ENCODE peak calls at places on chromosome 17, in six cellular contexts. One of them, this sample, is unnamed. For H3K4me1 and H3K27me3, the result is how much of the 10 kb centered on the place peaks cover.

GRCh38 chr17:57115916-57116315 is 30.9 kb downstream of the AKAP1 start:
- DNase-seq in stomach: no peak
- DNase-seq in MM.1S: no peak
- DNase-seq in psoas muscle: no peak
- DNase-seq in PC-3: no peak
- DNase-seq in CD4-positive, CD25-positive, alpha-beta regulatory T cell: no peak
- DNase-seq in this sample: no peak

GRCh38 chr17:42284020-42284369 is 4.3 kb upstream of the STAT5A start:
- DNase-seq in psoas muscle: peak
- DNase-seq in PC-3: no peak
- DNase-seq in stomach: no peak
- DNase-seq in MM.1S: no peak
- DNase-seq in CD4-positive, CD25-positive, alpha-beta regulatory T cell: no peak
- DNase-seq in this sample: no peak

GRCh38 chr17:81044764-81045589 is 10.0 kb downstream of the BAIAP2 start:
- DNase-seq in MM.1S: no peak
- DNase-seq in psoas muscle: peak
- DNase-seq in CD4-positive, CD25-positive, alpha-beta regulatory T cell: no peak
- DNase-seq in stomach: peak
- DNase-seq in PC-3: peak
- DNase-seq in this sample: no peak

GRCh38 chr17:37124074-37124824 is 175.5 kb downstream of the AATF start:
- DNase-seq in PC-3: no peak
- DNase-seq in CD4-positive, CD25-positive, alpha-beta regulatory T cell: no peak
- DNase-seq in stomach: no peak
- DNase-seq in psoas muscle: no peak
- DNase-seq in MM.1S: no peak
- DNase-seq in this sample: no peak

GRCh38 chr17:750431-751037 is 1.5 kb downstream of the GEMIN4 start:
- DNase-seq in CD4-positive, CD25-positive, alpha-beta regulatory T cell: no peak
- DNase-seq in PC-3: peak
- DNase-seq in psoas muscle: no peak
- DNase-seq in MM.1S: no peak
- DNase-seq in stomach: no peak
- DNase-seq in this sample: no peak

GRCh38 chr17:65220732-65221131 is 83.6 kb downstream of the RGS9 start:
- DNase-seq in psoas muscle: no peak
- DNase-seq in stomach: no peak
- DNase-seq in MM.1S: no peak
- DNase-seq in PC-3: peak
- DNase-seq in CD4-positive, CD25-positive, alpha-beta regulatory T cell: no peak
- DNase-seq in this sample: no peak

GRCh38 chr17:7081341-7082062 is 1.5 kb upstream of the CLEC10A start:
- DNase-seq in stomach: no peak
- DNase-seq in psoas muscle: peak
- DNase-seq in CD4-positive, CD25-positive, alpha-beta regulatory T cell: no peak
- DNase-seq in PC-3: no peak
- DNase-seq in MM.1S: peak
- DNase-seq in this sample: no peak

GRCh38 chr17:34378664-34379101 is 15.7 kb upstream of the CCL1 start:
- DNase-seq in MM.1S: peak
- DNase-seq in CD4-positive, CD25-positive, alpha-beta regulatory T cell: no peak
- DNase-seq in psoas muscle: no peak
- DNase-seq in PC-3: no peak
- DNase-seq in stomach: no peak
- DNase-seq in this sample: no peak

GRCh38 chr17:1643293-1643998 is 2.1 kb downstream of the SCARF1 start:
- DNase-seq in psoas muscle: peak
- DNase-seq in MM.1S: peak
- DNase-seq in CD4-positive, CD25-positive, alpha-beta regulatory T cell: peak
- DNase-seq in PC-3: peak
- DNase-seq in stomach: peak
- DNase-seq in this sample: no peak

GRCh38 chr17:70644093-70644492 is 474.8 kb downstream of the KCNJ2 start:
- DNase-seq in CD4-positive, CD25-positive, alpha-beta regulatory T cell: no peak
- DNase-seq in stomach: no peak
- DNase-seq in PC-3: no peak
- DNase-seq in psoas muscle: no peak
- DNase-seq in MM.1S: no peak
- DNase-seq in this sample: no peak

GRCh38 chr17:77615672-77616242 is 342.7 kb upstream of the TNRC6C start:
- DNase-seq in stomach: no peak
- DNase-seq in CD4-positive, CD25-positive, alpha-beta regulatory T cell: no peak
- DNase-seq in MM.1S: no peak
- DNase-seq in PC-3: no peak
- DNase-seq in psoas muscle: no peak
- DNase-seq in this sample: no peak

GRCh38 chr17:57758654-57759053 is 13.6 kb upstream of the CCDC182 start:
- DNase-seq in PC-3: no peak
- DNase-seq in psoas muscle: no peak
- DNase-seq in CD4-positive, CD25-positive, alpha-beta regulatory T cell: no peak
- DNase-seq in stomach: no peak
- DNase-seq in MM.1S: no peak
- DNase-seq in this sample: no peak

GRCh38 chr17:1188812-1189211 is 9.0 kb upstream of the ABR start:
- DNase-seq in MM.1S: no peak
- DNase-seq in PC-3: no peak
- DNase-seq in psoas muscle: peak
- DNase-seq in stomach: peak
- DNase-seq in CD4-positive, CD25-positive, alpha-beta regulatory T cell: no peak
- DNase-seq in this sample: no peak

GRCh38 chr17:72400488-72400827 is 279.6 kb downstream of the SOX9 start:
- DNase-seq in CD4-positive, CD25-positive, alpha-beta regulatory T cell: no peak
- DNase-seq in psoas muscle: no peak
- DNase-seq in stomach: no peak
- DNase-seq in MM.1S: no peak
- DNase-seq in PC-3: no peak
- DNase-seq in this sample: no peak

GRCh38 chr17:32658470-32659418 is 172.0 kb downstream of the CDK5R1 start:
- DNase-seq in PC-3: no peak
- DNase-seq in stomach: no peak
- DNase-seq in MM.1S: no peak
- DNase-seq in psoas muscle: no peak
- DNase-seq in CD4-positive, CD25-positive, alpha-beta regulatory T cell: no peak
- DNase-seq in this sample: no peak

GRCh38 chr17:28727727-28728363 is 743 bp upstream of the NEK8 start:
- DNase-seq in psoas muscle: peak
- DNase-seq in PC-3: peak
- DNase-seq in CD4-positive, CD25-positive, alpha-beta regulatory T cell: peak
- DNase-seq in MM.1S: peak
- DNase-seq in stomach: peak
- DNase-seq in this sample: no peak

GRCh38 chr17:6555331-6556120 is 829 bp downstream of the PITPNM3 start:
- DNase-seq in CD4-positive, CD25-positive, alpha-beta regulatory T cell: no peak
- DNase-seq in psoas muscle: no peak
- DNase-seq in stomach: peak
- DNase-seq in MM.1S: no peak
- DNase-seq in PC-3: peak
- DNase-seq in this sample: no peak

GRCh38 chr17:44971776-44972483 is 3.8 kb upstream of the C1QL1 start:
- DNase-seq in psoas muscle: no peak
- DNase-seq in PC-3: no peak
- DNase-seq in CD4-positive, CD25-positive, alpha-beta regulatory T cell: no peak
- DNase-seq in MM.1S: no peak
- DNase-seq in stomach: no peak
- DNase-seq in this sample: no peak

GRCh38 chr17:80036715-80037477 is 454 bp downstream of the CCDC40 start:
- DNase-seq in psoas muscle: no peak
- DNase-seq in CD4-positive, CD25-positive, alpha-beta regulatory T cell: no peak
- DNase-seq in PC-3: peak
- DNase-seq in stomach: no peak
- DNase-seq in MM.1S: no peak
- DNase-seq in this sample: no peak

GRCh38 chr17:72766761-72767356 is 325.6 kb downstream of the SLC39A11 start:
- DNase-seq in MM.1S: no peak
- DNase-seq in psoas muscle: no peak
- DNase-seq in CD4-positive, CD25-positive, alpha-beta regulatory T cell: no peak
- DNase-seq in PC-3: no peak
- DNase-seq in stomach: no peak
- DNase-seq in this sample: no peak

GRCh38 chr17:9865585-9865984 is 39.5 kb downstream of the RCVRN start:
- DNase-seq in CD4-positive, CD25-positive, alpha-beta regulatory T cell: no peak
- DNase-seq in stomach: no peak
- DNase-seq in MM.1S: no peak
- DNase-seq in PC-3: no peak
- DNase-seq in psoas muscle: no peak
- DNase-seq in this sample: no peak

GRCh38 chr17:40111221-40112128 is 10.3 kb upstream of the MSL1 start:
- DNase-seq in stomach: peak
- DNase-seq in MM.1S: peak
- DNase-seq in CD4-positive, CD25-positive, alpha-beta regulatory T cell: peak
- DNase-seq in PC-3: peak
- DNase-seq in psoas muscle: peak
- DNase-seq in this sample: no peak

GRCh38 chr17:40070895-40071719 is 8.3 kb downstream of the THRA start:
- DNase-seq in CD4-positive, CD25-positive, alpha-beta regulatory T cell: no peak
- DNase-seq in stomach: peak
- DNase-seq in PC-3: no peak
- DNase-seq in psoas muscle: peak
- DNase-seq in MM.1S: no peak
- DNase-seq in this sample: no peak

GRCh38 chr17:35079547-35079946 is 16.0 kb upstream of the RFFL start:
- DNase-seq in CD4-positive, CD25-positive, alpha-beta regulatory T cell: no peak
- DNase-seq in psoas muscle: no peak
- DNase-seq in stomach: no peak
- DNase-seq in MM.1S: no peak
- DNase-seq in PC-3: peak
- DNase-seq in this sample: no peak

GRCh38 chr17:27244481-27245223 is 49.3 kb upstream of the WSB1 start:
- DNase-seq in MM.1S: no peak
- DNase-seq in psoas muscle: peak
- DNase-seq in stomach: no peak
- DNase-seq in PC-3: peak
- DNase-seq in CD4-positive, CD25-positive, alpha-beta regulatory T cell: no peak
- DNase-seq in this sample: no peak

GRCh38 chr17:4947411-4948165 is 742 bp downstream of the PFN1 start:
- DNase-seq in stomach: peak
- DNase-seq in psoas muscle: peak
- DNase-seq in MM.1S: peak
- DNase-seq in PC-3: peak
- DNase-seq in CD4-positive, CD25-positive, alpha-beta regulatory T cell: peak
- DNase-seq in this sample: no peak

GRCh38 chr17:79042421-79043190 is 18.6 kb downstream of the C1QTNF1 start:
- DNase-seq in stomach: peak
- DNase-seq in MM.1S: peak
- DNase-seq in PC-3: peak
- DNase-seq in CD4-positive, CD25-positive, alpha-beta regulatory T cell: peak
- DNase-seq in psoas muscle: peak
- DNase-seq in this sample: peak

GRCh38 chr17:37220609-37220953 is 155.2 kb upstream of the C17orf78 start:
- DNase-seq in MM.1S: peak
- DNase-seq in PC-3: peak
- DNase-seq in psoas muscle: no peak
- DNase-seq in stomach: no peak
- DNase-seq in CD4-positive, CD25-positive, alpha-beta regulatory T cell: no peak
- DNase-seq in this sample: no peak

GRCh38 chr17:77332981-77333685 is 192.4 kb downstream of the SEC14L1 start:
- DNase-seq in MM.1S: no peak
- DNase-seq in stomach: peak
- DNase-seq in PC-3: peak
- DNase-seq in CD4-positive, CD25-positive, alpha-beta regulatory T cell: no peak
- DNase-seq in psoas muscle: no peak
- DNase-seq in this sample: no peak

DNA sequence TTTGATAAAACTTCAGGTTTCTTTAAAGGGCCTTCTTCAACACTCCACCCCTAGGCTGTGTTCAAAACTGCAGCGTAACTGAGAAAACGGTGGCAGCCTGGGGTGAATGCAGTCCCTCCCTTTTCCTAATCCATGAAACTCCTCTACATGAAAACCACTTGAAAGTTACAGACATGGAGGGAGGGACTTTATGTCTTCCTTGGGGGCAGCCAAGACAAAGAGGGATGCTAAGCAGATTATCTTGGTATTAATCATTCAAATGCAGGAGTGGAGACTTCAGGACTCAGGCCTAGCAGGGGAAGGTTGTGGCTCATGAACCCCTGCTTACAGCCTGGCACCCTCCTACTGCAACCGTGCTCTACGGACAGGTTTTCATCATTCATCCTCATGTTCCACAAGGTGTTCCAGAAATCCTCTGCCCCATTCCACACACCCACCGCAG is 46.8 kb downstream of the RNF112 start:
- DNase-seq in psoas muscle: no peak
- DNase-seq in PC-3: no peak
- DNase-seq in CD4-positive, CD25-positive, alpha-beta regulatory T cell: no peak
- DNase-seq in stomach: no peak
- DNase-seq in MM.1S: no peak
- DNase-seq in this sample: no peak
- H3K4me1 ChIP-seq in psoas muscle: under half
- H3K4me1 ChIP-seq in PC-3: under half
- H3K4me1 ChIP-seq in CD4-positive, CD25-positive, alpha-beta regulatory T cell: under half
- H3K4me1 ChIP-seq in stomach: under half
- H3K4me1 ChIP-seq in MM.1S: under half
- H3K4me1 ChIP-seq in this sample: under half

GRCh38 chr17:50047083-50047482 is 8.8 kb upstream of the ITGA3 start:
- DNase-seq in stomach: no peak
- DNase-seq in PC-3: no peak
- DNase-seq in psoas muscle: no peak
- DNase-seq in MM.1S: no peak
- DNase-seq in CD4-positive, CD25-positive, alpha-beta regulatory T cell: no peak
- DNase-seq in this sample: no peak
- H3K27ac ChIP-seq in stomach: no peak
- H3K27ac ChIP-seq in PC-3: peak
- H3K27ac ChIP-seq in psoas muscle: no peak
- H3K27ac ChIP-seq in MM.1S: no peak
- H3K27ac ChIP-seq in CD4-positive, CD25-positive, alpha-beta regulatory T cell: no peak
- H3K27ac ChIP-seq in this sample: no peak

GRCh38 chr17:68294196-68294555 is 2.9 kb downstream of the ARSG start:
- DNase-seq in psoas muscle: no peak
- DNase-seq in CD4-positive, CD25-positive, alpha-beta regulatory T cell: no peak
- DNase-seq in PC-3: no peak
- DNase-seq in stomach: no peak
- DNase-seq in MM.1S: no peak
- DNase-seq in this sample: no peak
- H3K27me3 ChIP-seq in psoas muscle: under half
- H3K27me3 ChIP-seq in CD4-positive, CD25-positive, alpha-beta regulatory T cell: under half
- H3K27me3 ChIP-seq in PC-3: under half
- H3K27me3 ChIP-seq in stomach: under half
- H3K27me3 ChIP-seq in MM.1S: under half
- H3K27me3 ChIP-seq in this sample: under half

GRCh38 chr17:17937958-17938357 is 34.2 kb downstream of the TOM1L2 start:
- DNase-seq in psoas muscle: no peak
- DNase-seq in stomach: no peak
- DNase-seq in CD4-positive, CD25-positive, alpha-beta regulatory T cell: no peak
- DNase-seq in PC-3: no peak
- DNase-seq in MM.1S: no peak
- DNase-seq in this sample: no peak

GRCh38 chr17:17938388-17939107 is 33.7 kb downstream of the TOM1L2 start:
- DNase-seq in CD4-positive, CD25-positive, alpha-beta regulatory T cell: no peak
- DNase-seq in stomach: no peak
- DNase-seq in PC-3: no peak
- DNase-seq in MM.1S: peak
- DNase-seq in psoas muscle: no peak
- DNase-seq in this sample: no peak

GRCh38 chr17:17942846-17943245 is 29.4 kb downstream of the TOM1L2 start:
- DNase-seq in psoas muscle: no peak
- DNase-seq in CD4-positive, CD25-positive, alpha-beta regulatory T cell: no peak
- DNase-seq in stomach: no peak
- DNase-seq in PC-3: peak
- DNase-seq in MM.1S: no peak
- DNase-seq in this sample: no peak

GRCh38 chr17:17941015-17941414 is 31.2 kb downstream of the TOM1L2 start:
- DNase-seq in PC-3: no peak
- DNase-seq in CD4-positive, CD25-positive, alpha-beta regulatory T cell: no peak
- DNase-seq in stomach: no peak
- DNase-seq in psoas muscle: no peak
- DNase-seq in MM.1S: no peak
- DNase-seq in this sample: no peak

GRCh38 chr17:17940451-17940911 is 31.7 kb downstream of the TOM1L2 start:
- DNase-seq in stomach: no peak
- DNase-seq in psoas muscle: no peak
- DNase-seq in MM.1S: no peak
- DNase-seq in CD4-positive, CD25-positive, alpha-beta regulatory T cell: no peak
- DNase-seq in PC-3: peak
- DNase-seq in this sample: no peak
- H3K4me1 ChIP-seq in stomach: half or more
- H3K4me1 ChIP-seq in psoas muscle: half or more
- H3K4me1 ChIP-seq in MM.1S: under half
- H3K4me1 ChIP-seq in CD4-positive, CD25-positive, alpha-beta regulatory T cell: under half
- H3K4me1 ChIP-seq in PC-3: half or more
- H3K4me1 ChIP-seq in this sample: under half

This sample was measured in iPS DF 6.9.